ENCODE peak calls at places on chromosomes 11 and 22, in five cellular contexts. R is CD4-positive, alpha-beta T cell; W is GM20000; N is HFF-Myc; Q is cardiac muscle cell. T is an unnamed sample.

GRCh38 chr11:124602193-124602592 is 9.0 kb upstream of the PANX3 start:
- DNase-seq in R (no peak), N (no peak), W (no peak), Q (no peak), T (no peak)

GRCh38 chr11:2268911-2269600 is 1.3 kb downstream of the ASCL2 start:
- DNase-seq in Q (peak; percentile 44), N (no peak), W (peak; percentile 75), R (peak; percentile 32), T (peak; percentile 75)

GRCh38 chr22:16845881-16846280 is 20.7 kb upstream of the XKR3 start:
- DNase-seq in N (no peak), W (no peak), R (no peak), Q (no peak), T (no peak)

GRCh38 chr11:125990244-125990643 is 44.4 kb downstream of the VSIG10L2 start:
- DNase-seq in Q (no peak), N (no peak), W (no peak), R (no peak), T (no peak)

GRCh38 chr11:110728476-110728875 is 16.2 kb upstream of the ARHGAP20 start:
- DNase-seq in Q (no peak), N (no peak), R (no peak), W (no peak), T (no peak)

GRCh38 chr11:131331546-131331945 is 38.9 kb upstream of the NTM start:
- DNase-seq in Q (peak; percentile 27), R (no peak), N (no peak), W (no peak), T (no peak)

GRCh38 chr22:39593061-39593930 is 22.7 kb downstream of the CACNA1I start:
- DNase-seq in W (no peak), R (no peak), Q (no peak), N (no peak), T (no peak)

GRCh38 chr22:40709752-40710413 is 30.6 kb downstream of the MCHR1 start:
- DNase-seq in W (no peak), R (no peak), N (no peak), Q (no peak), T (no peak)

GRCh38 chr11:92784313-92784712 is 185.1 kb upstream of the MTNR1B start:
- DNase-seq in R (no peak), W (no peak), Q (no peak), N (no peak), T (no peak)

GRCh38 chr11:65899356-65900124 is 648 bp downstream of the FOSL1 start:
- DNase-seq in R (no peak), N (no peak), W (peak; percentile 74), Q (peak; percentile 18), T (peak; percentile 53)

GRCh38 chr11:114082415-114082748 is 22.9 kb downstream of the ZBTB16 start:
- DNase-seq in W (no peak), Q (no peak), N (no peak), R (no peak), T (no peak)

GRCh38 chr11:70650075-70650909 is 252.0 kb downstream of the CTTN start:
- DNase-seq in Q (peak; percentile 94), N (peak; percentile 17), W (peak; percentile 74), R (peak; percentile 10), T (no peak)

GRCh38 chr11:63931876-63932275 is 6.9 kb upstream of the NAA40 start:
- DNase-seq in Q (no peak), R (no peak), N (no peak), W (no peak), T (no peak)

GRCh38 chr11:69448471-69449284 is 32.8 kb upstream of the LINC01488 start:
- DNase-seq in N (no peak), R (no peak), Q (no peak), W (no peak), T (no peak)

GRCh38 chr11:888290-889212 is 22.1 kb downstream of the CHID1 start:
- DNase-seq in R (no peak), W (no peak), N (no peak), Q (no peak), T (no peak)

GRCh38 chr11:42770444-42771065 is 541.2 kb upstream of the API5 start:
- DNase-seq in Q (peak; percentile 40), R (no peak), W (peak; percentile 29), N (no peak), T (no peak)

GRCh38 chr11:17695454-17696441 is 23.6 kb upstream of the MYOD1 start:
- DNase-seq in Q (no peak), R (no peak), W (peak; percentile 33), N (no peak), T (no peak)

GRCh38 chr11:8269636-8270035 is 6.0 kb upstream of the LMO1 start:
- DNase-seq in N (no peak), R (no peak), W (no peak), Q (no peak), T (no peak)

GRCh38 chr11:35144103-35144741 is 5.3 kb downstream of the CD44 start:
- DNase-seq in Q (no peak), N (peak; percentile 55), R (peak; percentile 46), W (peak; percentile 75), T (peak; percentile 63)
- TF ChIP-seq CTCF in Q (no peak), N (peak; percentile 9), R (no peak), W (no peak), T (no peak)

GRCh38 chr11:94769897-94770296 is 1.7 kb downstream of the AMOTL1 start:
- DNase-seq in W (no peak), R (no peak), N (no peak), Q (no peak), T (no peak)

GRCh38 chr11:94767292-94767690 is 865 bp upstream of the AMOTL1 start:
- DNase-seq in N (no peak), R (no peak), W (no peak), Q (no peak), T (no peak)

GRCh38 chr11:94768602-94769511 is 701 bp downstream of the AMOTL1 start:
- DNase-seq in W (peak; percentile 51), Q (peak; percentile 51), R (no peak), N (no peak), T (no peak)

GRCh38 chr11:94766656-94767291 is 1.4 kb upstream of the AMOTL1 start:
- DNase-seq in W (no peak), N (no peak), Q (peak; percentile 24), R (no peak), T (no peak)

DNA sequence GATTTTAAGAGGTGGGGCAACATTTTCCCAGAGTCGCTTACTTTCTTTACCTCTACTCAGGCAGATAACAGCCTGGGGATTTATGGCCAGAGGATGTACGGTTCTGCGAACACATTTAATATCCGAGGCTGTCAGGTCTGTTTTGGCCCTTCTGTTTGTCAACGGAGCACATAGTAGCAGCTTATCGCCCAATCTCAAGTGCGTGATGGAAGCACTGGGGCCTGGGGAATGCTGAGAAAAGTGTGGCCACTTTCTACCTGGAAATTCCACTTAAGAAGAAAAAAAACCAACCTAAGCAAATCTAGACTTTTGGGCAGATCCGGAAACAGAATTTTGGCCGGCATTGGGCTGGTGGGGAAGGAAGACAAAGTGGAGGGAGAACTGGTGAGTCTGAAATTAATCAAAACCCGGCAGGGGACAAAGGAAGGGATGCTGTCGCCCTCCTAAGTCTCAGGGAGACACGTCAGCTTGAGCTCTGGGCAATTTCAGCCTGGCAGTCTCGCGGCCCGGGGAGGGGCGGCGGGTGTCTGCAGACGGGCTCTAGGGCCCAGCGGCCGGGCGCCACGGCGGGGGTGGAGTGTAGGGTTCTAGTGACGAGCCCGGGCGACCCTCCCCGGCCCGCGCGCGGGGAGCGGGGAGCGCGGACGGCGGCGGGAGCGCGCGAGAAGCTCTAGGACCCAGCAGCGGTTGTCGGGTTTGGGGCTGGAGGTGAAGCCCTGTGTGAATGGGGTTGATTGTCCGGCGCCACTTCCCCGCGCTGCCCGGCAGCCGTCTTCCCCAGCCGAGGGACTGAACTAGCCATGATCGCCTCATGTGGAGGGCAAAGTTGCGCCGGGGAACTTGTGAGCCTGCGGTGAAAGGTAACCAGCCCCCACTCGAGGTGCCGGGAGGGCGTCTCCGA is at the start of gene AMOTL1:
- DNase-seq in W (peak; percentile 80), N (peak; percentile 65), Q (peak; percentile 88), R (no peak), T (peak; percentile 26)
- TF ChIP-seq CTCF in W (no peak), N (no peak), Q (no peak), R (no peak), T (no peak)

DNA sequence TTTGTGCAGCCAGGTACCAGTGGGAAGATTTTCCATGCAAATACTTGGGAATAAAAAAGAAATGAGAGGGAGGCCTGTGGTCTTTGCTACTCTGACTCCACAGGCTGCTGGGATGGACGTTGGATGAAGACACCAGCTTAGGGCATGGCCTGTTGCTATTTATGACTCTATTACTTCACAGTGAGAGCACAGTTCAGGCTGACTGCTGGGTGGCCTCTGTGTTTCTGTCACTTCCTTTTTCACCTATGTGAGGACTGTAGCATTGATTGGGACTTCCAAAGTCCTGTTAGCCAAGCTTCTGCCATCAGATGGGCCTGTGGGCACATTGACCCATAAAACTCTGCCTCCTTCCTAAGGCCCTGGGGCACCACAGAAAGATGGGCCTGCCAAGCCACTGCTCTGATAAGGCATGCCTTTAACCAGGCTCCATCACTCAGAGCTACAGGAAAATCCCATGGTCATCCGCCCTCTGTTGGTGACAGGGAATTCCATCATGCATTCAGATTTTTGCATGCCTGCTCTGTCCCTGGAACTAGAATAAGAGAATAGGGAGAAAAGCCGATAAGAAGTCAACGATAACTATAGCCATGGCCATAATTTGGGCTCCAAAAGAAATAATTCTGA is 64.6 kb downstream of the KCNJ1 start:
- DNase-seq in Q (peak; percentile 47), W (no peak), N (no peak), R (no peak), T (no peak)
- TF ChIP-seq CTCF in Q (peak; percentile 59), W (no peak), N (peak; percentile 49), R (no peak), T (no peak)

DNA sequence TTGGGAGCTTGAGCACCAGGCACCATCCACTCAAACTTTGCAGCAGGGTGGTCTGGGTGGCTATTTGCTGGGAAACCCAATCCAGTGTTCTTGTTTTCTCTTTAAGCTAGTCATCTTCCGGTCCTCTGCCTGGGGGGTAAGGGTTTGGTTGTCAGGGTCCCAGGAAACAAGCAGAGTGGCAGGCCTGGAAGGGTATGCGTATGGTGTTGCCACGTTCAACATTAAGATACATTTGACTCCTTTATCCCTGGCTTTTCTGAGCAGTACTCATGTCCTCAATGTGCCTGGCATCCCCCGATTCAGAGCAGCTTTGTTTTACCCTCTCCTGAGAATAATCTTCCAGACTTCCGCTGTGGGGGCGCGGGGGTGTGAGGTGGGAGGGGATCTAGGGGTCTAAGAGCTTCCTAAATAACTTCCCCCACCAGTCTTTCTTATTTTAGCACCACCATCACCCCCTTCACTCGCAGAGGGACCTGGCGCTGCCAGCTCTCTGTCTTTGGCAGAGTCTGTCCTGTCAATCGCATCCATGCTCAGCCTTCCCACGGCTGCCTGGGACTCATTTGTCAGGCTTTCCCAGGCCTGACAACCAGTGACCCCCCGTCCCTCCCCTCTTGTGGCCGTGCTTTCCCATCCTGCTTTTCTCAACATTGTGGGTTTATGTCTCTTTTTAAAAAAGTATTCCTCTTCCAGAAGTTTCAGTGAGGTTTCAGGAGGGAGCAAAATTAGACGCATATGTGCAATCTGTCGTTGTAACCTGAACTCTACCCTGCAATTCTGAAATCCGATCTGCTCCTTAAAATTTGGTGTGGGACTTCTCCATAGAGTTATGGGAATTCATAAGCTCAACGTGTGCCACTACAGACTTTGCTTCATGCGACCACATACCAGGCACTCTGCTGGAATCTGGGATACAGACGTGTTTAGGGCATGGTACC is 27.0 kb upstream of the RBFOX2 start:
- DNase-seq in R (no peak), N (peak; percentile 75), W (no peak), Q (no peak), T (no peak)
- TF ChIP-seq CTCF in R (no peak), N (no peak), W (no peak), Q (no peak), T (no peak)